ENCODE peak calls at places on chromosome 12, in four cellular contexts. One of them, this sample, is unnamed.

GRCh38 chr12:107558816-107559382 is 126.7 kb upstream of the PWP1 start:
- DNase-seq in AG10803: no peak
- DNase-seq in brain microvascular endothelial cell: no peak
- DNase-seq in astrocyte of the spinal cord: no peak
- DNase-seq in this sample: no peak

GRCh38 chr12:102474438-102475064 is 5.8 kb downstream of the IGF1 start:
- DNase-seq in astrocyte of the spinal cord: peak
- DNase-seq in brain microvascular endothelial cell: no peak
- DNase-seq in AG10803: no peak
- DNase-seq in this sample: peak

GRCh38 chr12:495466-495865 is 35.7 kb downstream of the B4GALNT3 start:
- DNase-seq in brain microvascular endothelial cell: no peak
- DNase-seq in astrocyte of the spinal cord: no peak
- DNase-seq in AG10803: no peak
- DNase-seq in this sample: no peak

GRCh38 chr12:27424631-27425230 is 21.8 kb upstream of the SMCO2 start:
- DNase-seq in AG10803: peak
- DNase-seq in brain microvascular endothelial cell: peak
- DNase-seq in astrocyte of the spinal cord: peak
- DNase-seq in this sample: peak

GRCh38 chr12:102694913-102695312 is 214.6 kb upstream of the IGF1 start:
- DNase-seq in astrocyte of the spinal cord: no peak
- DNase-seq in AG10803: no peak
- DNase-seq in brain microvascular endothelial cell: no peak
- DNase-seq in this sample: no peak

GRCh38 chr12:34405286-34406227 is 383.3 kb downstream of the ALG10 start:
- DNase-seq in brain microvascular endothelial cell: no peak
- DNase-seq in astrocyte of the spinal cord: no peak
- DNase-seq in AG10803: no peak
- DNase-seq in this sample: no peak

GRCh38 chr12:70754330-70754741 is 117.1 kb upstream of the PTPRB start:
- DNase-seq in brain microvascular endothelial cell: no peak
- DNase-seq in astrocyte of the spinal cord: no peak
- DNase-seq in AG10803: no peak
- DNase-seq in this sample: no peak

GRCh38 chr12:47758834-47759690 is at the start of gene RAPGEF3:
- DNase-seq in astrocyte of the spinal cord: peak
- DNase-seq in brain microvascular endothelial cell: peak
- DNase-seq in AG10803: peak
- DNase-seq in this sample: peak

GRCh38 chr12:42679402-42679801 is 89.9 kb upstream of the PRICKLE1 start:
- DNase-seq in astrocyte of the spinal cord: peak
- DNase-seq in AG10803: no peak
- DNase-seq in brain microvascular endothelial cell: peak
- DNase-seq in this sample: no peak

GRCh38 chr12:47742253-47742825 is 16.3 kb downstream of the RAPGEF3 start:
- DNase-seq in brain microvascular endothelial cell: no peak
- DNase-seq in AG10803: no peak
- DNase-seq in astrocyte of the spinal cord: peak
- DNase-seq in this sample: peak

GRCh38 chr12:51323317-51323960 is 535 bp downstream of the BIN2 start:
- DNase-seq in brain microvascular endothelial cell: no peak
- DNase-seq in astrocyte of the spinal cord: no peak
- DNase-seq in AG10803: no peak
- DNase-seq in this sample: no peak

GRCh38 chr12:22525426-22525825 is 18.9 kb downstream of the C2CD5 start:
- DNase-seq in AG10803: peak
- DNase-seq in brain microvascular endothelial cell: no peak
- DNase-seq in astrocyte of the spinal cord: peak
- DNase-seq in this sample: peak

GRCh38 chr12:126784328-126784921 is 1482.5 kb upstream of the TMEM132C start:
- DNase-seq in brain microvascular endothelial cell: peak
- DNase-seq in AG10803: peak
- DNase-seq in astrocyte of the spinal cord: peak
- DNase-seq in this sample: peak

GRCh38 chr12:14238224-14238792 is 127.2 kb upstream of the ATF7IP start:
- DNase-seq in astrocyte of the spinal cord: peak
- DNase-seq in brain microvascular endothelial cell: no peak
- DNase-seq in AG10803: peak
- DNase-seq in this sample: peak

GRCh38 chr12:76863005-76863670 is 15.7 kb downstream of the CSRP2 start:
- DNase-seq in brain microvascular endothelial cell: peak
- DNase-seq in AG10803: peak
- DNase-seq in astrocyte of the spinal cord: peak
- DNase-seq in this sample: peak

GRCh38 chr12:25187781-25188180 is 7.2 kb downstream of the DNAI7 start:
- DNase-seq in brain microvascular endothelial cell: peak
- DNase-seq in AG10803: peak
- DNase-seq in astrocyte of the spinal cord: peak
- DNase-seq in this sample: peak

GRCh38 chr12:66589095-66589494 is 89.8 kb downstream of the GRIP1 start:
- DNase-seq in AG10803: no peak
- DNase-seq in brain microvascular endothelial cell: no peak
- DNase-seq in astrocyte of the spinal cord: no peak
- DNase-seq in this sample: no peak

GRCh38 chr12:117686911-117687377 is 281.8 kb downstream of the KSR2 start:
- DNase-seq in brain microvascular endothelial cell: peak
- DNase-seq in astrocyte of the spinal cord: peak
- DNase-seq in AG10803: peak
- DNase-seq in this sample: peak

GRCh38 chr12:107983871-107984480 is 145.1 kb upstream of the WSCD2 start:
- DNase-seq in brain microvascular endothelial cell: peak
- DNase-seq in AG10803: peak
- DNase-seq in astrocyte of the spinal cord: no peak
- DNase-seq in this sample: no peak

GRCh38 chr12:13571035-13571434 is 374.5 kb downstream of the EMP1 start:
- DNase-seq in AG10803: no peak
- DNase-seq in astrocyte of the spinal cord: no peak
- DNase-seq in brain microvascular endothelial cell: no peak
- DNase-seq in this sample: no peak

GRCh38 chr12:99766408-99766807 is 118.9 kb downstream of the GARIN6 start:
- DNase-seq in astrocyte of the spinal cord: no peak
- DNase-seq in AG10803: no peak
- DNase-seq in brain microvascular endothelial cell: no peak
- DNase-seq in this sample: no peak

GRCh38 chr12:98317939-98318899 is 197.2 kb upstream of the TMPO start:
- DNase-seq in brain microvascular endothelial cell: no peak
- DNase-seq in astrocyte of the spinal cord: no peak
- DNase-seq in AG10803: no peak
- DNase-seq in this sample: no peak

GRCh38 chr12:48970702-48971334 is 717 bp downstream of the WNT10B start:
- DNase-seq in AG10803: no peak
- DNase-seq in brain microvascular endothelial cell: no peak
- DNase-seq in astrocyte of the spinal cord: no peak
- DNase-seq in this sample: no peak

GRCh38 chr12:79766705-79767464 is 76.1 kb upstream of the PAWR start:
- DNase-seq in astrocyte of the spinal cord: peak
- DNase-seq in brain microvascular endothelial cell: peak
- DNase-seq in AG10803: peak
- DNase-seq in this sample: no peak

GRCh38 chr12:65823481-65824313 is 586 bp upstream of the HMGA2 start:
- DNase-seq in astrocyte of the spinal cord: no peak
- DNase-seq in AG10803: no peak
- DNase-seq in brain microvascular endothelial cell: peak
- DNase-seq in this sample: peak

GRCh38 chr12:48067250-48067938 is 38.5 kb downstream of the SENP1 start:
- DNase-seq in AG10803: no peak
- DNase-seq in astrocyte of the spinal cord: no peak
- DNase-seq in brain microvascular endothelial cell: no peak
- DNase-seq in this sample: no peak

GRCh38 chr12:20063116-20063515 is 305.2 kb upstream of the PDE3A start:
- DNase-seq in brain microvascular endothelial cell: peak
- DNase-seq in AG10803: peak
- DNase-seq in astrocyte of the spinal cord: no peak
- DNase-seq in this sample: no peak

GRCh38 chr12:84911331-84912190 is 1.0 kb downstream of the SLC6A15 start:
- DNase-seq in AG10803: peak
- DNase-seq in brain microvascular endothelial cell: peak
- DNase-seq in astrocyte of the spinal cord: peak
- DNase-seq in this sample: peak

GRCh38 chr12:2783936-2784600 is 10.7 kb upstream of the FKBP4 start:
- DNase-seq in AG10803: peak
- DNase-seq in brain microvascular endothelial cell: peak
- DNase-seq in astrocyte of the spinal cord: peak
- DNase-seq in this sample: peak

GRCh38 chr12:48003226-48004038 is 844 bp downstream of the COL2A1 start:
- DNase-seq in AG10803: peak
- DNase-seq in astrocyte of the spinal cord: peak
- DNase-seq in brain microvascular endothelial cell: no peak
- DNase-seq in this sample: no peak

GRCh38 chr12:119936705-119937323 is 52.2 kb upstream of the BICDL1 start:
- DNase-seq in brain microvascular endothelial cell: no peak
- DNase-seq in astrocyte of the spinal cord: no peak
- DNase-seq in AG10803: no peak
- DNase-seq in this sample: no peak

GRCh38 chr12:111438501-111438900 is 32.8 kb downstream of the SH2B3 start:
- DNase-seq in AG10803: peak
- DNase-seq in astrocyte of the spinal cord: peak
- DNase-seq in brain microvascular endothelial cell: peak
- DNase-seq in this sample: peak

GRCh38 chr12:70606001-70606400 is 31.2 kb downstream of the PTPRB start:
- DNase-seq in astrocyte of the spinal cord: no peak
- DNase-seq in brain microvascular endothelial cell: no peak
- DNase-seq in AG10803: no peak
- DNase-seq in this sample: no peak

GRCh38 chr12:51548241-51548640 is 42.8 kb upstream of the SCN8A start:
- DNase-seq in brain microvascular endothelial cell: no peak
- DNase-seq in AG10803: no peak
- DNase-seq in astrocyte of the spinal cord: no peak
- DNase-seq in this sample: no peak

GRCh38 chr12:52358575-52359350 is 8.5 kb downstream of the KRT85 start:
- DNase-seq in AG10803: no peak
- DNase-seq in brain microvascular endothelial cell: no peak
- DNase-seq in astrocyte of the spinal cord: no peak
- DNase-seq in this sample: no peak

GRCh38 chr12:64212066-64212746 is 9.9 kb downstream of the KICS2 start:
- DNase-seq in AG10803: no peak
- DNase-seq in astrocyte of the spinal cord: no peak
- DNase-seq in brain microvascular endothelial cell: no peak
- DNase-seq in this sample: no peak

GRCh38 chr12:50715174-50715573 is 48.7 kb upstream of the ATF1 start:
- DNase-seq in astrocyte of the spinal cord: no peak
- DNase-seq in brain microvascular endothelial cell: no peak
- DNase-seq in AG10803: peak
- DNase-seq in this sample: no peak

GRCh38 chr12:79659961-79660431 is 30.8 kb downstream of the PAWR start:
- DNase-seq in astrocyte of the spinal cord: no peak
- DNase-seq in brain microvascular endothelial cell: no peak
- DNase-seq in AG10803: no peak
- DNase-seq in this sample: peak

GRCh38 chr12:109124878-109125648 is 8.7 kb downstream of the ACACB start:
- DNase-seq in astrocyte of the spinal cord: no peak
- DNase-seq in AG10803: no peak
- DNase-seq in brain microvascular endothelial cell: no peak
- DNase-seq in this sample: no peak

GRCh38 chr12:114668905-114669304 is 15.1 kb downstream of the TBX3 start:
- DNase-seq in astrocyte of the spinal cord: peak
- DNase-seq in AG10803: no peak
- DNase-seq in brain microvascular endothelial cell: no peak
- DNase-seq in this sample: no peak
- H3K4me3 ChIP-seq in astrocyte of the spinal cord: peak
- H3K4me3 ChIP-seq in AG10803: peak
- H3K4me3 ChIP-seq in brain microvascular endothelial cell: peak
- H3K4me3 ChIP-seq in this sample: peak

GRCh38 chr12:43912851-43913250 is 77.0 kb downstream of the TMEM117 start:
- DNase-seq in astrocyte of the spinal cord: no peak
- DNase-seq in brain microvascular endothelial cell: no peak
- DNase-seq in AG10803: peak
- DNase-seq in this sample: no peak

GRCh38 chr12:43917896-43918295 is 82.0 kb downstream of the TMEM117 start:
- DNase-seq in brain microvascular endothelial cell: no peak
- DNase-seq in astrocyte of the spinal cord: no peak
- DNase-seq in AG10803: no peak
- DNase-seq in this sample: no peak

GRCh38 chr12:43914391-43914790 is 78.5 kb downstream of the TMEM117 start:
- DNase-seq in AG10803: no peak
- DNase-seq in astrocyte of the spinal cord: no peak
- DNase-seq in brain microvascular endothelial cell: no peak
- DNase-seq in this sample: no peak

GRCh38 chr12:43914923-43915468 is 79.1 kb downstream of the TMEM117 start:
- DNase-seq in AG10803: no peak
- DNase-seq in astrocyte of the spinal cord: no peak
- DNase-seq in brain microvascular endothelial cell: no peak
- DNase-seq in this sample: no peak
- TF ChIP-seq CTCF in AG10803: peak
- TF ChIP-seq CTCF in astrocyte of the spinal cord: peak
- TF ChIP-seq CTCF in brain microvascular endothelial cell: peak
- TF ChIP-seq CTCF in this sample: peak

DNA sequence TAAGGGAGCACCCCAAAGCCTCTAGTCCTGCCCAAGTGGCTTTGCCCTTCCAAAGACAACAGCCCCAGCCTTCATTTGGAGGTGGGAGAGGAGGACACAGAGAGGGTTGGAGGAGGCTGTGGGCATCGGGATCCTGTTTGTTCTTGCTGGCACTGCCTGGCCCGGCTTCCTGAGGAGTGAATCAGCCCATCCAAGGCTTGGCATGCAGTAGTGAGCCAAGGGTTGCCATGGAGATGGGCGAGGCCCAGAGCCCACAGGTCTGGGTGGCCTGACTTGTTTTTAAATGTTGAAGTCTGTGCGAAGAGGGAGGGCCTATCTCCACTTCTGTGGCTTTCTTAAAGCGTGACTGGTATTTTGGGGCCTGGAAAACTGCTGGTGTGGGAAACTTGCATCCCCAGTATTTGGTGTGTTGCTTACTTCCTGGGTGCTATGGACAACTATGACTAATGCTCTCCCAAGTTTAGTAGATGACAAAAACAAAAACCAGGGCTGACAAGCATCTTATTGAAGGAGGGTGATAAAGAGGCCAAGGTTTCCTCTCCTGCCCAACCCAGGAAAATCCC is 15.8 kb downstream of the CD9 start:
- DNase-seq in brain microvascular endothelial cell: peak
- DNase-seq in astrocyte of the spinal cord: peak
- DNase-seq in AG10803: peak
- DNase-seq in this sample: peak
- H3K4me3 ChIP-seq in brain microvascular endothelial cell: no peak
- H3K4me3 ChIP-seq in astrocyte of the spinal cord: no peak
- H3K4me3 ChIP-seq in AG10803: no peak
- H3K4me3 ChIP-seq in this sample: no peak

GRCh38 chr12:83141460-83141994 is 454.8 kb downstream of the TMTC2 start:
- DNase-seq in AG10803: no peak
- DNase-seq in astrocyte of the spinal cord: no peak
- DNase-seq in brain microvascular endothelial cell: no peak
- DNase-seq in this sample: no peak

GRCh38 chr12:83142914-83143313 is 456.2 kb downstream of the TMTC2 start:
- DNase-seq in astrocyte of the spinal cord: no peak
- DNase-seq in AG10803: no peak
- DNase-seq in brain microvascular endothelial cell: no peak
- DNase-seq in this sample: no peak

GRCh38 chr12:83143937-83144336 is 457.2 kb downstream of the TMTC2 start:
- DNase-seq in brain microvascular endothelial cell: no peak
- DNase-seq in AG10803: no peak
- DNase-seq in astrocyte of the spinal cord: no peak
- DNase-seq in this sample: no peak

GRCh38 chr12:83147341-83147740 is 460.6 kb downstream of the TMTC2 start:
- DNase-seq in brain microvascular endothelial cell: no peak
- DNase-seq in AG10803: no peak
- DNase-seq in astrocyte of the spinal cord: no peak
- DNase-seq in this sample: no peak

GRCh38 chr12:83145325-83145724 is 458.6 kb downstream of the TMTC2 start:
- DNase-seq in AG10803: no peak
- DNase-seq in brain microvascular endothelial cell: no peak
- DNase-seq in astrocyte of the spinal cord: no peak
- DNase-seq in this sample: no peak
- TF ChIP-seq CTCF in AG10803: no peak
- TF ChIP-seq CTCF in brain microvascular endothelial cell: no peak
- TF ChIP-seq CTCF in astrocyte of the spinal cord: no peak
- TF ChIP-seq CTCF in this sample: no peak